ENCODE peak calls at places on chromosome 1, in four cellular contexts. One of them, this sample, is unnamed.
A peak's percentile ranks its signal among the peaks of the same experiment; 100 is the strongest.

GRCh38 chr1:59143824-59144223 is 153.1 kb upstream of the FGGY start:
- DNase-seq in GM12878: no peak
- DNase-seq in HCT116: no peak
- DNase-seq in H1: no peak
- DNase-seq in this sample: no peak

GRCh38 chr1:154599658-154600057 is 8.3 kb downstream of the ADAR start:
- DNase-seq in H1: no peak
- DNase-seq in GM12878: no peak
- DNase-seq in HCT116: no peak
- DNase-seq in this sample: no peak

GRCh38 chr1:204589409-204590038 is 73.3 kb downstream of the MDM4 start:
- DNase-seq in GM12878: no peak
- DNase-seq in H1: no peak
- DNase-seq in HCT116: no peak
- DNase-seq in this sample: no peak

GRCh38 chr1:45669859-45670655 is 16.3 kb downstream of the GPBP1L1 start:
- DNase-seq in H1: no peak
- DNase-seq in HCT116: no peak
- DNase-seq in GM12878: no peak
- DNase-seq in this sample: no peak

GRCh38 chr1:150807257-150807637 is 813 bp downstream of the CTSK start:
- DNase-seq in H1: no peak
- DNase-seq in HCT116: no peak
- DNase-seq in GM12878: no peak
- DNase-seq in this sample: no peak

GRCh38 chr1:154190550-154190949 is 1.4 kb downstream of the TPM3 start:
- DNase-seq in H1: no peak
- DNase-seq in HCT116: no peak
- DNase-seq in GM12878: no peak
- DNase-seq in this sample: no peak

GRCh38 chr1:86356247-86356646 is 39.9 kb downstream of the ODF2L start:
- DNase-seq in GM12878: no peak
- DNase-seq in HCT116: peak; percentile 3
- DNase-seq in H1: no peak
- DNase-seq in this sample: peak; percentile 13

GRCh38 chr1:46820560-46821060 is 21.8 kb downstream of the CYP4B1 start:
- DNase-seq in GM12878: no peak
- DNase-seq in HCT116: no peak
- DNase-seq in H1: no peak
- DNase-seq in this sample: no peak

GRCh38 chr1:98460136-98460535 is 201.4 kb upstream of the SNX7 start:
- DNase-seq in HCT116: no peak
- DNase-seq in H1: no peak
- DNase-seq in GM12878: no peak
- DNase-seq in this sample: no peak

GRCh38 chr1:3661631-3662030 is 9.3 kb downstream of the TP73 start:
- DNase-seq in H1: no peak
- DNase-seq in GM12878: no peak
- DNase-seq in HCT116: no peak
- DNase-seq in this sample: no peak

GRCh38 chr1:210489491-210489890 is 160.8 kb downstream of the HHAT start:
- DNase-seq in H1: no peak
- DNase-seq in GM12878: no peak
- DNase-seq in HCT116: no peak
- DNase-seq in this sample: no peak

GRCh38 chr1:167926486-167926997 is 9.9 kb upstream of the DCAF6 start:
- DNase-seq in H1: no peak
- DNase-seq in HCT116: no peak
- DNase-seq in GM12878: no peak
- DNase-seq in this sample: peak; percentile 20

GRCh38 chr1:24122776-24123175 is 10.8 kb upstream of the MYOM3 start:
- DNase-seq in HCT116: no peak
- DNase-seq in H1: no peak
- DNase-seq in GM12878: no peak
- DNase-seq in this sample: no peak

GRCh38 chr1:85366391-85366790 is 90.0 kb upstream of the BCL10 start:
- DNase-seq in HCT116: no peak
- DNase-seq in H1: no peak
- DNase-seq in GM12878: no peak
- DNase-seq in this sample: no peak

GRCh38 chr1:1775364-1776226 is 2.7 kb downstream of the NADK start:
- DNase-seq in H1: no peak
- DNase-seq in HCT116: no peak
- DNase-seq in GM12878: no peak
- DNase-seq in this sample: no peak

GRCh38 chr1:159884296-159884695 is 15.7 kb downstream of the CFAP45 start:
- DNase-seq in HCT116: no peak
- DNase-seq in GM12878: no peak
- DNase-seq in H1: no peak
- DNase-seq in this sample: no peak

GRCh38 chr1:47694011-47694890 is 256.4 kb downstream of the FOXD2 start:
- DNase-seq in GM12878: no peak
- DNase-seq in HCT116: no peak
- DNase-seq in H1: no peak
- DNase-seq in this sample: no peak

GRCh38 chr1:185442065-185442464 is 125.0 kb upstream of the IVNS1ABP start:
- DNase-seq in H1: no peak
- DNase-seq in HCT116: no peak
- DNase-seq in GM12878: no peak
- DNase-seq in this sample: peak; percentile 9

GRCh38 chr1:241749041-241749798 is 97.1 kb downstream of the WDR64 start:
- DNase-seq in H1: no peak
- DNase-seq in HCT116: no peak
- DNase-seq in GM12878: no peak
- DNase-seq in this sample: no peak

GRCh38 chr1:241749924-241750695 is 97.9 kb upstream of the EXO1 start:
- DNase-seq in GM12878: no peak
- DNase-seq in HCT116: no peak
- DNase-seq in H1: no peak
- DNase-seq in this sample: no peak

GRCh38 chr1:241747992-241748391 is 95.9 kb downstream of the WDR64 start:
- DNase-seq in H1: no peak
- DNase-seq in HCT116: no peak
- DNase-seq in GM12878: no peak
- DNase-seq in this sample: no peak

GRCh38 chr1:241742084-241742483 is 90.0 kb downstream of the WDR64 start:
- DNase-seq in HCT116: no peak
- DNase-seq in GM12878: no peak
- DNase-seq in H1: no peak
- DNase-seq in this sample: no peak

GRCh38 chr1:241744591-241744990 is 92.5 kb downstream of the WDR64 start:
- DNase-seq in H1: no peak
- DNase-seq in HCT116: no peak
- DNase-seq in GM12878: no peak
- DNase-seq in this sample: no peak
- H2AFZ ChIP-seq in H1: no peak overlapping the region
- H2AFZ ChIP-seq in HCT116: no peak overlapping the region
- H2AFZ ChIP-seq in GM12878: no peak overlapping the region
- H2AFZ ChIP-seq in this sample: no peak overlapping the region

GRCh38 chr1:67290236-67290635 is 17.4 kb upstream of the IL12RB2 start:
- DNase-seq in H1: no peak
- DNase-seq in GM12878: no peak
- DNase-seq in HCT116: no peak
- DNase-seq in this sample: no peak
- TF ChIP-seq EGR1 in H1: no peak
- TF ChIP-seq EGR1 in GM12878: no peak
- TF ChIP-seq EGR1 in HCT116: no peak
- TF ChIP-seq EGR1 in this sample: no peak

DNA sequence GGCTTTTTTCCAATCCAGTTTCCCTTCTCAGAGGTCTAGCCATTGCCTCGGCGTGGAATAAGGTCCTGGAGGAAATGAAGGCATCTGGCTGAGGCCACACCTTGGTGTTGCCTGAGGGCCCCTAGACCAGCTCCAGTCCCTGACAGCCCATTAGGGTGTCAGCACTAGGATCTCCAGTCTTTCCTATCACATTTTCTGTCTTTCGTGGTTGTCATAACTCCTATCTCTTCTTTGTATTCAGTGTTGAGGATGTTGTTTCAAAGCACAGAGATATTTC is 844.4 kb downstream of the KCNT2 start:
- DNase-seq in HCT116: no peak
- DNase-seq in GM12878: no peak
- DNase-seq in H1: no peak
- DNase-seq in this sample: no peak
- H2AFZ ChIP-seq in HCT116: no peak overlapping the region
- H2AFZ ChIP-seq in GM12878: no peak overlapping the region
- H2AFZ ChIP-seq in H1: no peak overlapping the region
- H2AFZ ChIP-seq in this sample: peak overlapping the region; percentile 95

GRCh38 chr1:184157396-184157747 is 105.8 kb downstream of the TSEN15 start:
- DNase-seq in H1: no peak
- DNase-seq in GM12878: no peak
- DNase-seq in HCT116: no peak
- DNase-seq in this sample: no peak
- TF ChIP-seq EGR1 in H1: no peak
- TF ChIP-seq EGR1 in GM12878: no peak
- TF ChIP-seq EGR1 in HCT116: no peak
- TF ChIP-seq EGR1 in this sample: no peak

GRCh38 chr1:26161408-26162219 is 2.7 kb downstream of the FAM110D start:
- DNase-seq in HCT116: no peak
- DNase-seq in GM12878: no peak
- DNase-seq in H1: no peak
- DNase-seq in this sample: peak; percentile 92
- H2AFZ ChIP-seq in HCT116: peak overlapping the region; percentile 70
- H2AFZ ChIP-seq in GM12878: no peak overlapping the region
- H2AFZ ChIP-seq in H1: peak overlapping the region; percentile 60
- H2AFZ ChIP-seq in this sample: peak overlapping the region; percentile 99

GRCh38 chr1:110672001-110672752 is 2.6 kb downstream of the KCNA3 start:
- DNase-seq in H1: no peak
- DNase-seq in GM12878: no peak
- DNase-seq in HCT116: no peak
- DNase-seq in this sample: peak; percentile 51
- TF ChIP-seq EGR1 in H1: no peak
- TF ChIP-seq EGR1 in GM12878: no peak
- TF ChIP-seq EGR1 in HCT116: no peak
- TF ChIP-seq EGR1 in this sample: no peak

DNA sequence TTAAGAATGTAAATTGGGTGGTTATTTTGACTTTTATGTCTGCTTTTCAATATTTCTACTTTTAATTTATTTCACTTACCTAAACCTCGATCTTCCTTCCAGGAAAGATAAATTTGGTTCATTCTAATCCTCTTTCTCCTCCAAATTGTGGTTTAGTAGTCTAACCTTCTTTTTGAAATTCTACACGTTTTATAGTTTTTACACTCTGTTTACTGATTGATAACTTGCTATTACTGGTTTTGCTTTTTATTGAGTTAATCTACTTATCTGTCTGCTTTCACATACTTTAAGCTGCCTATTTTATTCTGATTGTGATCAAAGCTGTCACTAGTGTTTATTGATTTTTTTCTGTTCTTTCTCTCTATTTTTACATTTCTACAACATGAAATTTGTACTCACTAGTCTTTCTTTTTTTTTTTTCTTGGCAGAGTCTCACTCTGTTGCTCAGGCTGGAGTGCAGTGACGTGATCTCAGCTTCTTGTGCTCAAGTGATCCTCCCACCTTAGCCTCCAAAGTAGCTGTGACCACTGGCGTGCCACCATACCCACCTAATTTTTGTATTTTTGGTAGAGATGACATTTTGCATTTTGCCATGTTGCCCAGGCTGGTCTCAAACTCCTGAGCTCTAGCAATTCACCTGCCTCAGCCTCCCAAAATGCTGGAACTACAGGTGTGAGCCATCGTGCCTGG is 27.9 kb upstream of the ERRFI1 start:
- DNase-seq in HCT116: no peak
- DNase-seq in GM12878: no peak
- DNase-seq in H1: no peak
- DNase-seq in this sample: no peak
- H2AFZ ChIP-seq in HCT116: no peak overlapping the region
- H2AFZ ChIP-seq in GM12878: no peak overlapping the region
- H2AFZ ChIP-seq in H1: no peak overlapping the region
- H2AFZ ChIP-seq in this sample: no peak overlapping the region

GRCh38 chr1:12185556-12186276 is 18.9 kb downstream of the TNFRSF1B start:
- DNase-seq in GM12878: no peak
- DNase-seq in H1: no peak
- DNase-seq in HCT116: no peak
- DNase-seq in this sample: no peak
- TF ChIP-seq EGR1 in GM12878: no peak
- TF ChIP-seq EGR1 in H1: no peak
- TF ChIP-seq EGR1 in HCT116: no peak
- TF ChIP-seq EGR1 in this sample: no peak

GRCh38 chr1:172720325-172720724 is 61.4 kb downstream of the FASLG start:
- DNase-seq in HCT116: no peak
- DNase-seq in H1: no peak
- DNase-seq in GM12878: no peak
- DNase-seq in this sample: no peak
- H2AFZ ChIP-seq in HCT116: no peak overlapping the region
- H2AFZ ChIP-seq in H1: peak overlapping the region; percentile 58
- H2AFZ ChIP-seq in GM12878: no peak overlapping the region
- H2AFZ ChIP-seq in this sample: no peak overlapping the region